ENCODE peak calls at places on chromosomes 12 and 14, in four cellular contexts. One of them, this sample, is unnamed.

GRCh38 chr12:52235001-52235760 is 2.1 kb downstream of the KRT7 start:
- DNase-seq in heart left ventricle: no peak
- DNase-seq in aorta: no peak
- DNase-seq in mesenchymal stem cell: no peak
- DNase-seq in this sample: no peak

GRCh38 chr12:7017870-7018349 is 366 bp downstream of the LPCAT3 start:
- DNase-seq in mesenchymal stem cell: no peak
- DNase-seq in heart left ventricle: no peak
- DNase-seq in aorta: no peak
- DNase-seq in this sample: no peak

GRCh38 chr12:99558113-99558512 is 89.4 kb upstream of the GARIN6 start:
- DNase-seq in mesenchymal stem cell: no peak
- DNase-seq in aorta: peak; percentile 46
- DNase-seq in heart left ventricle: no peak
- DNase-seq in this sample: no peak

GRCh38 chr12:117402363-117402762 is 40.9 kb upstream of the NOS1 start:
- DNase-seq in aorta: no peak
- DNase-seq in mesenchymal stem cell: no peak
- DNase-seq in heart left ventricle: no peak
- DNase-seq in this sample: no peak

GRCh38 chr14:93112891-93113677 is 2.6 kb downstream of the ITPK1 start:
- DNase-seq in mesenchymal stem cell: peak; percentile 82
- DNase-seq in aorta: peak; percentile 89
- DNase-seq in heart left ventricle: peak; percentile 87
- DNase-seq in this sample: peak; percentile 84

GRCh38 chr12:1279050-1279449 is 288.0 kb downstream of the ERC1 start:
- DNase-seq in aorta: no peak
- DNase-seq in mesenchymal stem cell: no peak
- DNase-seq in heart left ventricle: no peak
- DNase-seq in this sample: no peak

GRCh38 chr14:53946404-53947400 is 9.9 kb downstream of the BMP4 start:
- DNase-seq in heart left ventricle: no peak
- DNase-seq in aorta: peak; percentile 74
- DNase-seq in mesenchymal stem cell: no peak
- DNase-seq in this sample: no peak

GRCh38 chr14:93019970-93020369 is 95.8 kb downstream of the ITPK1 start:
- DNase-seq in mesenchymal stem cell: no peak
- DNase-seq in heart left ventricle: no peak
- DNase-seq in aorta: no peak
- DNase-seq in this sample: peak; percentile 91

GRCh38 chr12:6953417-6954315 is 2.5 kb downstream of the PTPN6 start:
- DNase-seq in aorta: peak; percentile 86
- DNase-seq in heart left ventricle: peak; percentile 69
- DNase-seq in mesenchymal stem cell: peak; percentile 54
- DNase-seq in this sample: no peak

GRCh38 chr12:73547421-73547820 is 990.2 kb upstream of the ATXN7L3B start:
- DNase-seq in mesenchymal stem cell: peak; percentile 61
- DNase-seq in aorta: no peak
- DNase-seq in heart left ventricle: no peak
- DNase-seq in this sample: no peak

GRCh38 chr12:49865782-49866135 is 22.9 kb upstream of the BCDIN3D start:
- DNase-seq in heart left ventricle: no peak
- DNase-seq in mesenchymal stem cell: no peak
- DNase-seq in aorta: no peak
- DNase-seq in this sample: no peak

GRCh38 chr14:51351997-51352396 is 112.0 kb downstream of the TMX1 start:
- DNase-seq in mesenchymal stem cell: no peak
- DNase-seq in aorta: no peak
- DNase-seq in heart left ventricle: no peak
- DNase-seq in this sample: no peak
- H3K27ac ChIP-seq in mesenchymal stem cell: no peak overlapping the region
- H3K27ac ChIP-seq in aorta: no peak overlapping the region
- H3K27ac ChIP-seq in heart left ventricle: no peak overlapping the region
- H3K27ac ChIP-seq in this sample: no peak overlapping the region

DNA sequence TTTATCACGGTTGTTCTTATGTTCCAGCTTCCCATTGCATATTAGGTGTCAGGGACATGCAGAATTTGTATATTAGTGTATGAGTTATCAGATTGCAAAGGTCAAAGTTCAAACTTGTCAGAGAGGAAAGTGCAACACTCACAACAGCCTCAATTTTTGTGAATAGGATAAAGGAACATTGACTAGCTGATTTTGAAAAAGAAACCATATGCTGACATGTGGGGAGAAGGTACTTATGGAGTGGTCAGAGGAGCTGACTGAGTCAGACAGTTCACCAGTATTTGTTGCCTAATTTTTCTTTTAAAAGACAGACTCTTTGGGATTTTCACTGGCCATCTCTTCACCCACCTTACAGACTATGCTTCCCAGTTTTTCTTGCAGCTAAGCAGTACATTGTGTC is 222.1 kb downstream of the C12orf50 start:
- DNase-seq in aorta: no peak
- DNase-seq in heart left ventricle: no peak
- DNase-seq in mesenchymal stem cell: peak; percentile 32
- DNase-seq in this sample: no peak
- H3K27ac ChIP-seq in aorta: no peak overlapping the region
- H3K27ac ChIP-seq in heart left ventricle: no peak overlapping the region
- H3K27ac ChIP-seq in mesenchymal stem cell: no peak overlapping the region
- H3K27ac ChIP-seq in this sample: no peak overlapping the region

GRCh38 chr14:29035129-29035528 is 268.5 kb downstream of the FOXG1 start:
- DNase-seq in aorta: no peak
- DNase-seq in mesenchymal stem cell: no peak
- DNase-seq in heart left ventricle: no peak
- DNase-seq in this sample: no peak
- H3K27ac ChIP-seq in aorta: no peak overlapping the region
- H3K27ac ChIP-seq in mesenchymal stem cell: no peak overlapping the region
- H3K27ac ChIP-seq in heart left ventricle: no peak overlapping the region
- H3K27ac ChIP-seq in this sample: no peak overlapping the region

GRCh38 chr12:113934060-113934829 is 31.9 kb downstream of the RBM19 start:
- DNase-seq in mesenchymal stem cell: no peak
- DNase-seq in heart left ventricle: no peak
- DNase-seq in aorta: no peak
- DNase-seq in this sample: no peak
- H3K27ac ChIP-seq in mesenchymal stem cell: no peak overlapping the region
- H3K27ac ChIP-seq in heart left ventricle: no peak overlapping the region
- H3K27ac ChIP-seq in aorta: no peak overlapping the region
- H3K27ac ChIP-seq in this sample: peak overlapping the region; percentile 26

This sample was measured in substantia nigra.